ENCODE peak calls at places on chromosomes 7 and 10, in four cellular contexts. D, M, S and B are unnamed samples. For H3K36me3, the result is how much of the 10 kb centered on the place peaks cover.

GRCh38 chr7:111711426-111712065 is 149.3 kb upstream of the IMMP2L start:
- DNase-seq in D (no peak), M (no peak), S (no peak), B (no peak)

GRCh38 chr10:120632047-120632446 is 175.0 kb downstream of the PLPP4 start:
- DNase-seq in D (no peak), M (no peak), S (no peak), B (no peak)

GRCh38 chr7:158016171-158017087 is 571.2 kb downstream of the PTPRN2 start:
- DNase-seq in D (no peak), M (no peak), S (peak), B (no peak)

GRCh38 chr10:18222870-18223269 is 82.6 kb downstream of the CACNB2 start:
- DNase-seq in D (no peak), M (no peak), S (no peak), B (no peak)

GRCh38 chr7:36180121-36180520 is 27.1 kb downstream of the EEPD1 start:
- DNase-seq in D (no peak), M (peak), S (no peak), B (no peak)

GRCh38 chr10:28679941-28680752 is 2.8 kb downstream of the BAMBI start:
- DNase-seq in D (no peak), M (no peak), S (peak), B (no peak)

GRCh38 chr10:132056663-132057062 is 9.1 kb upstream of the JAKMIP3 start:
- DNase-seq in D (no peak), M (no peak), S (no peak), B (no peak)

GRCh38 chr7:30173058-30173897 is 38.5 kb downstream of the MTURN start:
- DNase-seq in D (peak), M (peak), S (no peak), B (peak)

GRCh38 chr10:113475381-113475807 is 77.5 kb upstream of the HABP2 start:
- DNase-seq in D (no peak), M (peak), S (peak), B (no peak)

GRCh38 chr10:86100581-86101061 is 266.0 kb downstream of the GRID1 start:
- DNase-seq in D (peak), M (peak), S (peak), B (peak)

GRCh38 chr10:61621538-61622150 is 41.1 kb upstream of the CABCOCO1 start:
- DNase-seq in D (peak), M (no peak), S (no peak), B (no peak)

GRCh38 chr7:87875151-87876039 is 765 bp downstream of the SLC25A40 start:
- DNase-seq in D (no peak), M (peak), S (peak), B (peak)

GRCh38 chr10:58807631-58808024 is 295.0 kb downstream of the BICC1 start:
- DNase-seq in D (no peak), M (peak), S (no peak), B (no peak)

DNA sequence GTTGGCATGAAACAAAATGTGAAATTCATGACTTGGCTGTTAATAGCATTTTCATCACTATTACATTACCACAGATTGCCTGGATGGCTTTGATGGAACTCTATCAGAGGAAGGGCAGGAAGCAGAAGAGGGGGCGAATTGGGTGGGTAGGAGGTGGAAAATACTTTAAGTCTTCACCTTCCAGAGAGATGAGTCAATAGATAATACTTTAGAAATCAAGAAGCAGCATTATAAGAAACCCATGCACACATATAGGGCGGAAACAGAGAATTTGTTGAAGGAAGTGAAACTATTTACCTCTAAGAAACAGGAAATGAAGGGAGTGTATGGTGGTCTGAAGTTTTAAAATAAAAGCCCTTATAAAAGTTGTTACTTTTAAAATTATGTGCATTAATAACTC is 152.1 kb upstream of the TARP start:
- DNase-seq in D (no peak), M (no peak), S (no peak), B (peak)
- H3K4me2 ChIP-seq in D (no peak), M (no peak), S (no peak), B (no peak)

GRCh38 chr7:137904826-137905225 is 58.1 kb upstream of the DGKI start:
- DNase-seq in D (no peak), M (no peak), S (no peak), B (no peak)

GRCh38 chr7:137898839-137899681 is 52.3 kb upstream of the DGKI start:
- DNase-seq in D (peak), M (peak), S (peak), B (peak)

GRCh38 chr7:137908106-137908505 is 61.3 kb upstream of the DGKI start:
- DNase-seq in D (no peak), M (no peak), S (no peak), B (no peak)

GRCh38 chr7:137900137-137900536 is 53.4 kb upstream of the DGKI start:
- DNase-seq in D (no peak), M (no peak), S (no peak), B (no peak)

GRCh38 chr7:137903382-137904169 is 56.8 kb upstream of the DGKI start:
- DNase-seq in D (peak), M (peak), S (peak), B (peak)
- H3K36me3 ChIP-seq in D (half or more), M (half or more), S (under half), B (under half)

GRCh38 chr7:18872344-18872743 is 245.1 kb downstream of the TWIST1 start:
- DNase-seq in D (no peak), M (no peak), S (no peak), B (no peak)

GRCh38 chr7:18864967-18865366 is 252.5 kb downstream of the TWIST1 start:
- DNase-seq in D (no peak), M (no peak), S (no peak), B (no peak)

GRCh38 chr7:18861514-18861913 is 255.9 kb downstream of the TWIST1 start:
- DNase-seq in D (no peak), M (peak), S (no peak), B (no peak)

DNA sequence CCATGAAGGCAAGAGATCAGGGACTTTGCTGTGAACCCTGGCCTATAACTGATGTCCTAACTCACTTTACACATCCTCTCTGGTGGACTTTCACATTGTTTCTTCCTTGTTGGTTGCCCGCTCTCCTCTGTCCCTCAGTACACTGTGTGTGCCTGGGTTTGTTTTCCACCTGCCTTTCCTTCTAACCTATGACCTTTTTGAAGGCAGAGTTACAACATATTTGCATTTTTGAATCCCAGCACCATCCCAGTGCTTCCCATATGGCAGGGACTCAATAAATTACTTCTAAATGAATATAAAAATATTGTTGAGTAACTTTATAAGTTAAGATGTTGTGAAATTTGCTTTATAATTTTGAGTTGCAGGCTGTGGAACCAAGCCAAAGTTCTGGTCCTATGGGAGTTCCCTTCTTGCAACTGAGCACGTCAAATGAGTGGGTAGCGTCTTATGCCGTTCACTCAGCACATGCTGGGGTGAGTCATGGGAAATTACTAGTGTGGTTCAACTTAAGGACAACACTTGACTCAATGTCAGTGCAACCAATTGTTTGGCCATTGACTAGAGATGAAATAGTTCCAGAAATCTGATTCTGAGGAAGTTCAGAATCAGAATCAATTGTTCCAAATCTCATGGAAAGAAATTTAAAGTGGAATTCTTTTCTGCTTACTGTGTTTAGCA is 250.9 kb downstream of the TWIST1 start:
- DNase-seq in D (no peak), M (peak), S (no peak), B (no peak)
- H3K4me2 ChIP-seq in D (no peak), M (peak), S (no peak), B (no peak)

GRCh38 chr7:155763122-155763521 is 49.1 kb downstream of the SHH start:
- DNase-seq in D (no peak), M (no peak), S (no peak), B (no peak)
- H3K36me3 ChIP-seq in D (half or more), M (under half), S (under half), B (under half)

DNA sequence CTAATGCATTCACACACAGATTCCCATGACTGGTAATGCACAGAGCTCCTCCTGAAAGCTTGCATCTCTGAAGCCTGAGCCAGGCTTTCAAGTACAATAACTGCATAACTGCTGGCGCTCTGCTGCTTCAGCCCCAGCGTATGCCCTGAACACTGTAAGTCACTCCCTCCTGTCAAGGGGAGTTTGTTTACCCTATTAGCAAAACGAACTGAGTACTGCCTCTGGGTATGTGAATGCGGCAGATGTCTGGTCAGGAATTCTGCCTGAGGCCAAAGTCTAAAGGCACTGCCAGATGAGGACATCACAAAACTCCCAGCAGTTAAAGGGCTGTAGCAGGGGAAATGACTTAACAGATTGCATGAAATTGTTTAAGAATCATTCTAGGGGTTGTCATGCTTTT is 97.7 kb downstream of the NRCAM start:
- DNase-seq in D (no peak), M (peak), S (peak), B (no peak)
- H3K4me2 ChIP-seq in D (no peak), M (no peak), S (no peak), B (no peak)